ENCODE peak calls at places on chromosome 3, in four cellular contexts. H, W, Z and O are unnamed samples.

GRCh38 chr3:116640119-116640518 is 69.5 kb upstream of the TUSC7 start:
- DNase-seq in H (no peak), Z (no peak), W (no peak), O (no peak)

GRCh38 chr3:108907194-108907593 is 46.5 kb downstream of the GUCA1C start:
- DNase-seq in W (no peak), Z (no peak), H (no peak), O (no peak)

GRCh38 chr3:194212021-194212868 is 76.3 kb downstream of the HES1 start:
- DNase-seq in Z (no peak), W (no peak), H (no peak), O (no peak)

GRCh38 chr3:27326949-27327582 is 42.1 kb downstream of the NEK10 start:
- DNase-seq in W (no peak), Z (no peak), H (no peak), O (no peak)

GRCh38 chr3:4645468-4645867 is 152.3 kb downstream of the ITPR1 start:
- DNase-seq in W (no peak), H (no peak), Z (no peak), O (no peak)

GRCh38 chr3:65979152-65979551 is 59.6 kb downstream of the MAGI1 start:
- DNase-seq in W (no peak), Z (no peak), H (no peak), O (no peak)

GRCh38 chr3:4761759-4762158 is 217.5 kb upstream of the BHLHE40 start:
- DNase-seq in Z (no peak), W (no peak), H (no peak), O (no peak)

GRCh38 chr3:74145277-74145676 is 469.2 kb downstream of the CNTN3 start:
- DNase-seq in W (no peak), H (no peak), Z (no peak), O (no peak)

GRCh38 chr3:140223631-140224030 is 288.6 kb downstream of the CLSTN2 start:
- DNase-seq in H (no peak), Z (no peak), W (peak; percentile 10), O (peak; percentile 9)

GRCh38 chr3:126399348-126399730 is 4.6 kb downstream of the CFAP100 start:
- DNase-seq in W (no peak), Z (peak; percentile 64), H (no peak), O (no peak)

GRCh38 chr3:60755094-60755493 is 496.2 kb downstream of the FHIT start:
- DNase-seq in H (no peak), W (peak; percentile 31), Z (no peak), O (peak; percentile 8)

GRCh38 chr3:116270053-116270452 is 175.2 kb downstream of the LSAMP start:
- DNase-seq in H (no peak), W (no peak), Z (no peak), O (no peak)

GRCh38 chr3:48225587-48225986 is 2.3 kb downstream of the CAMP start:
- DNase-seq in Z (no peak), H (no peak), W (no peak), O (no peak)

GRCh38 chr3:14539384-14540208 is 546 bp downstream of the GRIP2 start:
- DNase-seq in W (no peak), H (no peak), Z (no peak), O (no peak)

GRCh38 chr3:146640955-146641867 is 36.1 kb upstream of the PLSCR5 start:
- DNase-seq in H (peak; percentile 26), Z (no peak), W (peak; percentile 56), O (peak; percentile 21)

GRCh38 chr3:67650084-67650483 is 4.3 kb downstream of the SUCLG2 start:
- DNase-seq in W (peak; percentile 88), H (no peak), Z (no peak), O (no peak)

GRCh38 chr3:45806072-45806471 is 9.7 kb upstream of the SLC6A20 start:
- DNase-seq in W (no peak), H (no peak), Z (no peak), O (no peak)

GRCh38 chr3:12841970-12842328 is 584 bp upstream of the RPL32 start:
- DNase-seq in Z (no peak), H (no peak), W (no peak), O (no peak)

GRCh38 chr3:103494512-103494911 is 1059.7 kb downstream of the ZPLD1 start:
- DNase-seq in Z (no peak), H (no peak), W (no peak), O (no peak)

GRCh38 chr3:125119752-125120369 is 64.1 kb upstream of the HEG1 start:
- DNase-seq in W (no peak), H (no peak), Z (peak; percentile 87), O (no peak)

GRCh38 chr3:112786002-112786590 is 60.6 kb downstream of the CD200R1L start:
- DNase-seq in H (peak; percentile 6), W (no peak), Z (no peak), O (no peak)

GRCh38 chr3:30081904-30082303 is 524.5 kb upstream of the TGFBR2 start:
- DNase-seq in H (no peak), W (peak; percentile 83), Z (no peak), O (peak; percentile 8)

GRCh38 chr3:160885791-160886286 is 129.8 kb downstream of the PPM1L start:
- DNase-seq in Z (peak; percentile 13), H (peak; percentile 19), W (peak; percentile 1), O (no peak)

GRCh38 chr3:20451170-20451569 is 265.2 kb upstream of the SGO1 start:
- DNase-seq in W (no peak), H (no peak), Z (no peak), O (no peak)

GRCh38 chr3:77041156-77041696 is 1.3 kb downstream of the ROBO2 start:
- DNase-seq in H (no peak), W (no peak), Z (no peak), O (no peak)

GRCh38 chr3:65864357-65864904 is 174.3 kb downstream of the MAGI1 start:
- DNase-seq in H (no peak), W (no peak), Z (no peak), O (no peak)

GRCh38 chr3:16186081-16186480 is 11.6 kb downstream of the GALNT15 start:
- DNase-seq in Z (no peak), W (no peak), H (no peak), O (no peak)

GRCh38 chr3:123791417-123791816 is 92.7 kb downstream of the MYLK start:
- DNase-seq in H (no peak), Z (no peak), W (no peak), O (no peak)

GRCh38 chr3:153038367-153038766 is 123.7 kb upstream of the RAP2B start:
- DNase-seq in H (no peak), Z (no peak), W (no peak), O (no peak)

GRCh38 chr3:144273611-144274010 is 302.0 kb downstream of the DIPK2A start:
- DNase-seq in Z (no peak), H (no peak), W (no peak), O (no peak)

GRCh38 chr3:178181085-178181484 is 355.2 kb upstream of the KCNMB2 start:
- DNase-seq in W (no peak), H (no peak), Z (no peak), O (no peak)

GRCh38 chr3:178182337-178182761 is 353.9 kb upstream of the KCNMB2 start:
- DNase-seq in H (no peak), W (no peak), Z (no peak), O (no peak)

GRCh38 chr3:178186666-178187065 is 349.6 kb upstream of the KCNMB2 start:
- DNase-seq in W (no peak), H (no peak), Z (no peak), O (no peak)

GRCh38 chr3:178181784-178182183 is 354.5 kb upstream of the KCNMB2 start:
- DNase-seq in H (no peak), W (no peak), Z (no peak), O (no peak)
- TF ChIP-seq CHD4 in H (no peak), W (no peak), Z (no peak), O (no peak)

DNA sequence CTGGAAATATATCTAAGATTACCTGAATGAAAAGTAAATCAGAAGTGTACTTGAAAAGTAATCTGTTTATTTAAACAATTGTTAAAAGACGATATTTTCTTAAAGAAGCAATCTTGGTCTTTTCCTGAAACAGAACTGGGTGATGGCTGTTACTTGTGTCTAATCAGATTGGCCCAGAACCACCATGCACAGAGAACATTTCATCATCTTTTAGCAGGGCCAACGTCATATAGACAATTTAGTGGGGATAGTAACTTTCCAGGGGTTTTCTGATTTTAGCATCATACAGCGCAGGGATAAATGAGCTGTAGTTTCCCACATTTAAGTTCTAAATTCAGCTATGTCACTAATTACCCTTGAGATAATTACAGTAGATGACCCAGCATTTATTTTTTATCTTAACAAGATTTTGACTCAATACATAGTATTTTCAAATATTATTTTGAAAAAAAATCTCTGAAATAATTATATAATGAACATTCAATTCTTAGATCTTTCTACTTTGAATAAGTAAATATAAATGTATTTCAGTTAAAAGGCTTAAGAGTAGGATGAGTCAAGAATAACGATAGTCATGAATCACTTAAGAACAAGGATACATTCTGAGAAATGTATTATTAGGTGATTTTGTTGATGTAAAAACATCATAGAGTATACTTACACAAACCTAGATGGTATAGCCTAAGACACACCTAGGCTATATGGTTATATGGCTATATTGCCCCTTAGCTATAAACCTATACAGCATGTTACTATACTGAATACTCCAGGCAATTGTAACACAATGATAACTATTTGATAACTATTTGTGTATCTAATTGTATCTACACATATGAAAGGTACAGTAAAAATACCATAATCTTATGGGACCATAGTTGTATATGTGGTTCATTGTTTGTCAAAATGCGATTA is 103.8 kb upstream of the MME start:
- DNase-seq in H (no peak), W (no peak), Z (no peak), O (no peak)
- TF ChIP-seq CEBPB in H (peak; percentile 28), W (no peak), Z (no peak), O (no peak)

GRCh38 chr3:46868301-46868700 is 5.1 kb upstream of the MYL3 start:
- DNase-seq in Z (no peak), H (no peak), W (no peak), O (no peak)

GRCh38 chr3:46869440-46869839 is 6.2 kb upstream of the MYL3 start:
- DNase-seq in H (no peak), Z (no peak), W (no peak), O (no peak)

GRCh38 chr3:46870651-46871050 is 6.9 kb upstream of the PTH1R start:
- DNase-seq in W (no peak), Z (no peak), H (no peak), O (no peak)

GRCh38 chr3:46867550-46867898 is 4.3 kb upstream of the MYL3 start:
- DNase-seq in H (no peak), Z (no peak), W (no peak), O (no peak)

GRCh38 chr3:46868948-46869347 is 5.7 kb upstream of the MYL3 start:
- DNase-seq in H (no peak), Z (no peak), W (peak; percentile 22), O (no peak)
- TF ChIP-seq MAX in H (no peak), Z (no peak), W (no peak), O (no peak)

GRCh38 chr3:184585545-184585944 is 24.0 kb downstream of the EPHB3 start:
- DNase-seq in W (no peak), H (no peak), Z (no peak), O (no peak)

GRCh38 chr3:184584001-184584891 is 22.7 kb downstream of the EPHB3 start:
- DNase-seq in Z (no peak), H (no peak), W (no peak), O (no peak)

GRCh38 chr3:184588776-184589175 is 27.2 kb downstream of the EPHB3 start:
- DNase-seq in W (no peak), Z (no peak), H (no peak), O (no peak)

GRCh38 chr3:184583345-184584000 is 21.9 kb downstream of the EPHB3 start:
- DNase-seq in W (no peak), Z (no peak), H (peak; percentile 59), O (no peak)

DNA sequence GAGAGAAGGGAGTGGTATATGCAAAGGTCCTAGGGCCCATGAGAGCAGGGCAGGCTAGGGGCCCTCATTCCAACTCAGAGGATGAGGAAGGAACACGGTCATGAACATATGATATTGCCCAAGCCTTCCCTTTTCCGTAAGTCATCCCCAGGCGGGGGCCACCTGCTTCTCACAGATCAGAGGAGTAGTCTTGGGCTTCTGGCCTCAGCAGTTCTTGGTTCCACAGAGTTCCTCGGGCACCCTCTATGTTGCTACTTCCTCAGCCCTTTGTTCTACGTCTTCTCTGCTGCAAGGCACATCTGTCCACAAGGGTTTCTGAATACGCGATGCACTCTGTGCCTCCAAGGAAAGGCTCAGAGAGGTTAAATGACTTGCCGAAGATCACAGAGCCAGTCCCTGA is 25.3 kb downstream of the EPHB3 start:
- DNase-seq in H (no peak), Z (no peak), W (no peak), O (no peak)
- TF ChIP-seq CHD4 in H (no peak), Z (no peak), W (no peak), O (no peak)